ENCODE peak calls at places on chromosomes 2 and 18, in eight cellular contexts. One of them, this sample, is unnamed.

GRCh38 chr2:222193328-222194008 is 105.3 kb downstream of the PAX3 start:
- DNase-seq in iris pigment epithelial cell: no peak
- DNase-seq in heart right ventricle: no peak
- DNase-seq in left ventricle myocardium superior: no peak
- DNase-seq in H1: no peak
- DNase-seq in naive B cell: no peak
- DNase-seq in GM23248: no peak
- DNase-seq in head of caudate nucleus: no peak
- DNase-seq in this sample: no peak

GRCh38 chr2:3612639-3613523 is 18.0 kb downstream of the COLEC11 start:
- DNase-seq in head of caudate nucleus: no peak
- DNase-seq in naive B cell: no peak
- DNase-seq in left ventricle myocardium superior: no peak
- DNase-seq in H1: peak
- DNase-seq in iris pigment epithelial cell: no peak
- DNase-seq in heart right ventricle: no peak
- DNase-seq in GM23248: no peak
- DNase-seq in this sample: no peak

GRCh38 chr2:61432990-61433389 is 37.9 kb downstream of the USP34 start:
- DNase-seq in heart right ventricle: no peak
- DNase-seq in naive B cell: no peak
- DNase-seq in iris pigment epithelial cell: no peak
- DNase-seq in GM23248: no peak
- DNase-seq in head of caudate nucleus: no peak
- DNase-seq in H1: no peak
- DNase-seq in left ventricle myocardium superior: no peak
- DNase-seq in this sample: no peak

GRCh38 chr18:64244571-64244970 is 95.7 kb upstream of the LINC00305 start:
- DNase-seq in GM23248: no peak
- DNase-seq in left ventricle myocardium superior: no peak
- DNase-seq in heart right ventricle: no peak
- DNase-seq in naive B cell: no peak
- DNase-seq in head of caudate nucleus: no peak
- DNase-seq in H1: no peak
- DNase-seq in iris pigment epithelial cell: no peak
- DNase-seq in this sample: no peak

GRCh38 chr18:61531182-61531581 is 198.0 kb downstream of the CDH20 start:
- DNase-seq in GM23248: no peak
- DNase-seq in head of caudate nucleus: peak
- DNase-seq in left ventricle myocardium superior: peak
- DNase-seq in H1: no peak
- DNase-seq in naive B cell: no peak
- DNase-seq in iris pigment epithelial cell: no peak
- DNase-seq in heart right ventricle: peak
- DNase-seq in this sample: no peak

GRCh38 chr2:8162602-8163001 is 519.3 kb upstream of the ID2 start:
- DNase-seq in naive B cell: no peak
- DNase-seq in head of caudate nucleus: no peak
- DNase-seq in GM23248: no peak
- DNase-seq in heart right ventricle: no peak
- DNase-seq in left ventricle myocardium superior: no peak
- DNase-seq in H1: no peak
- DNase-seq in iris pigment epithelial cell: no peak
- DNase-seq in this sample: no peak

GRCh38 chr2:43420310-43420903 is 175.4 kb downstream of the THADA start:
- DNase-seq in H1: no peak
- DNase-seq in naive B cell: no peak
- DNase-seq in head of caudate nucleus: no peak
- DNase-seq in left ventricle myocardium superior: no peak
- DNase-seq in GM23248: no peak
- DNase-seq in heart right ventricle: no peak
- DNase-seq in iris pigment epithelial cell: no peak
- DNase-seq in this sample: no peak

GRCh38 chr2:20661028-20661980 is 5.6 kb upstream of the GDF7 start:
- DNase-seq in GM23248: peak
- DNase-seq in left ventricle myocardium superior: no peak
- DNase-seq in H1: peak
- DNase-seq in iris pigment epithelial cell: peak
- DNase-seq in heart right ventricle: peak
- DNase-seq in naive B cell: peak
- DNase-seq in head of caudate nucleus: peak
- DNase-seq in this sample: peak

GRCh38 chr2:217669831-217670230 is 333.0 kb downstream of the TNS1 start:
- DNase-seq in heart right ventricle: no peak
- DNase-seq in GM23248: peak
- DNase-seq in naive B cell: no peak
- DNase-seq in H1: no peak
- DNase-seq in head of caudate nucleus: no peak
- DNase-seq in iris pigment epithelial cell: no peak
- DNase-seq in left ventricle myocardium superior: no peak
- DNase-seq in this sample: no peak